ENCODE peak calls at places on chromosomes 1 and 21, in ten cellular contexts. N, O, Z, H, E, U, W, V, Y and B are unnamed samples.

GRCh38 chr1:65904681-65905083 is 112.0 kb downstream of the PDE4B start:
- DNase-seq in N (no peak), O (no peak), Z (no peak), H (peak; percentile 1), E (no peak), U (peak; percentile 71), W (no peak), V (peak; percentile 16), Y (no peak), B (peak; percentile 10)

GRCh38 chr1:235671992-235672391 is 22.4 kb upstream of the GNG4 start:
- DNase-seq in N (no peak), O (no peak), Z (no peak), H (no peak), E (no peak), U (no peak), W (no peak), V (no peak), Y (no peak), B (no peak)

GRCh38 chr1:219825355-219825754 is 103.0 kb downstream of the SLC30A10 start:
- DNase-seq in N (no peak), O (no peak), Z (no peak), H (no peak), E (no peak), U (no peak), W (no peak), V (no peak), Y (no peak), B (no peak)

GRCh38 chr1:212225416-212225815 is 59.8 kb upstream of the PPP2R5A start:
- DNase-seq in N (no peak), O (no peak), Z (no peak), H (no peak), E (no peak), U (no peak), W (no peak), V (no peak), Y (peak; percentile 5), B (no peak)

GRCh38 chr21:37412603-37413360 is 46.2 kb downstream of the DYRK1A start:
- DNase-seq in N (no peak), O (peak; percentile 55), Z (no peak), H (no peak), E (no peak), U (peak; percentile 83), W (no peak), V (peak; percentile 30), Y (peak; percentile 58), B (peak; percentile 41)

GRCh38 chr1:65949230-65949626 is 156.5 kb downstream of the PDE4B start:
- DNase-seq in N (no peak), O (no peak), Z (no peak), H (no peak), E (no peak), U (peak; percentile 20), W (no peak), V (peak; percentile 22), Y (peak; percentile 90), B (peak; percentile 18)

GRCh38 chr1:119549719-119550141 is 42.7 kb downstream of the HSD3B1 start:
- DNase-seq in N (peak; percentile 19), O (peak; percentile 44), Z (peak; percentile 65), H (peak; percentile 76), E (peak; percentile 64), U (peak; percentile 77), W (peak; percentile 40), V (peak; percentile 87), Y (peak; percentile 71), B (peak; percentile 83)

GRCh38 chr1:116909511-116910378 is at the start of gene PTGFRN:
- DNase-seq in N (peak; percentile 39), O (peak; percentile 54), Z (peak; percentile 67), H (peak; percentile 35), E (peak; percentile 80), U (peak; percentile 78), W (peak; percentile 51), V (peak; percentile 88), Y (peak; percentile 24), B (peak; percentile 75)

GRCh38 chr1:174800221-174800791 is 199.4 kb upstream of the CACYBP start:
- DNase-seq in N (no peak), O (no peak), Z (peak; percentile 6), H (peak; percentile 5), E (no peak), U (peak; percentile 39), W (no peak), V (peak; percentile 6), Y (no peak), B (peak; percentile 8)

GRCh38 chr1:82565546-82565945 is 764.8 kb downstream of the ADGRL2 start:
- DNase-seq in N (no peak), O (peak; percentile 91), Z (no peak), H (peak; percentile 82), E (no peak), U (peak; percentile 92), W (no peak), V (peak; percentile 61), Y (peak; percentile 57), B (peak; percentile 50)

GRCh38 chr1:242623118-242623517 is 98.6 kb upstream of the PLD5 start:
- DNase-seq in N (no peak), O (no peak), Z (no peak), H (no peak), E (no peak), U (no peak), W (no peak), V (no peak), Y (no peak), B (no peak)
- H3K4me3 ChIP-seq in N (no peak overlapping the region), O (no peak overlapping the region), Z (no peak overlapping the region), H (no peak overlapping the region), E (no peak overlapping the region), U (no peak overlapping the region), W (no peak overlapping the region), V (no peak overlapping the region), Y (no peak overlapping the region), B (no peak overlapping the region)

DNA sequence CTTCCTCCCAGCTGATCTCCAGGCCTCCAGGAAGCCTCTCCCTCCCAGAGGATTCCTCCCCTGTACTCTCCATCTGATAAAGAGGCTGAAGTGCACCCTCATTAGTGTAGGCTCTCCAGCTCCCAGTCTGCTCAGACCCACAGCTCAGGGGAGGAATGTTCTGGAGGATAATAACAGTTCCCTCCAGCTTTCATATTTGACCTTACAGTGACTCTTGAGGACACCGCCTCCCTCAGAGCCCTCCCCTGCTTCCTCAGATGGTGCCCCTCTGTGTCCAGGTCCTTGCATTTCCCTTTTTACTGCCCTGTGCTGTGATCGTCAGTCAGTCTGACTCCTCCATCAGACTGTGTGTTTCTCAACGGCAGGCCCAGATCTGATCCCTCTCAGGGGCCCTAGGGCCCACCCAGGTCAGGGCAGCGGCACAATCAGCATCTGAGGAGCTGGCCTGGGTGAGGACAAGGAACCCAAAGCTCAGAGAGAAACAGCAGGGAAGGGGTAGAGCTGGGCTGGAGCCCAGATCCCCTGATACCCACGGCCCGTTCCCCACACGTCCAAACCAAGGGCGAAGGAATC is 1.1 kb upstream of the SHISAL2A start:
- DNase-seq in N (no peak), O (no peak), Z (no peak), H (no peak), E (no peak), U (no peak), W (no peak), V (peak; percentile 23), Y (no peak), B (no peak)
- H3K4me3 ChIP-seq in N (no peak overlapping the region), O (no peak overlapping the region), Z (no peak overlapping the region), H (no peak overlapping the region), E (no peak overlapping the region), U (no peak overlapping the region), W (no peak overlapping the region), V (no peak overlapping the region), Y (no peak overlapping the region), B (no peak overlapping the region)

GRCh38 chr1:156387899-156388813 is 19.1 kb downstream of the RHBG start:
- DNase-seq in N (no peak), O (no peak), Z (no peak), H (no peak), E (no peak), U (peak; percentile 23), W (no peak), V (peak; percentile 8), Y (no peak), B (no peak)
- H3K4me3 ChIP-seq in N (peak overlapping the region; percentile 30), O (peak overlapping the region; percentile 33), Z (no peak overlapping the region), H (no peak overlapping the region), E (no peak overlapping the region), U (no peak overlapping the region), W (no peak overlapping the region), V (peak overlapping the region; percentile 8), Y (no peak overlapping the region), B (no peak overlapping the region)

DNA sequence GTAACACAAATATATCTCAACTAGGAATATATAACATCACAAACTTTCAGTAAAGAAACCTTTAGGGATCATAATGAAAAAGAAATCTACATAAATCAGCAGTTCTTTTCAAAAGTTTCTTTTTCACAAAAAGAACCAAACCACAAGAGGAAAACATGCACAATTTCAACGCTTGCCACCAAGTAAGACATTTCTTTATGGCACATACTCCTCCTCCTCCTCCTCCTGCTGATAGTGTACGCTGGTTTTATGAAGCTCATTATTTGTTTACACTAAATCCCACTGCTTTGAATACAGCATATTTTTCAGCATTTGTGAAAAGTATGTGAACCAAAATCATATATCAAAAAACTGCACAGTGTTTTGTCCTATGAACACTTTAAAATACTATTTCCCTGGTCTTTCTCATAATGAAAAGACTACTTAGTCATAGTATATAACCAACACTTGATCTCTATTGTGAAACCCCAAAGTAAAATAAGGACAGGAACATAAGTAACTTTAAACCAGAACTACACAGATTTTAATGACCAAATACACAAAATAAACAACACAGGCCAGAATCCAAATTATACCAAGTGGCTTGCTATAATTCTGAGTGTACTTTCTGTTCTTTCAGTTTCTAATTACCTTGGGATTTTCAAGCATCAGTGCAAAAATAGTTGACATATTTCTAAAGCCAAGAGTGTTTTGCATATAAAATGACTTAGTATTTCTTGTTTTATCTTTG is 184.2 kb downstream of the EIF4G3 start:
- DNase-seq in N (no peak), O (peak; percentile 4), Z (no peak), H (no peak), E (no peak), U (peak; percentile 55), W (peak; percentile 67), V (peak; percentile 38), Y (peak; percentile 77), B (peak; percentile 39)
- H3K4me3 ChIP-seq in N (no peak overlapping the region), O (no peak overlapping the region), Z (no peak overlapping the region), H (no peak overlapping the region), E (no peak overlapping the region), U (no peak overlapping the region), W (no peak overlapping the region), V (no peak overlapping the region), Y (no peak overlapping the region), B (no peak overlapping the region)

DNA sequence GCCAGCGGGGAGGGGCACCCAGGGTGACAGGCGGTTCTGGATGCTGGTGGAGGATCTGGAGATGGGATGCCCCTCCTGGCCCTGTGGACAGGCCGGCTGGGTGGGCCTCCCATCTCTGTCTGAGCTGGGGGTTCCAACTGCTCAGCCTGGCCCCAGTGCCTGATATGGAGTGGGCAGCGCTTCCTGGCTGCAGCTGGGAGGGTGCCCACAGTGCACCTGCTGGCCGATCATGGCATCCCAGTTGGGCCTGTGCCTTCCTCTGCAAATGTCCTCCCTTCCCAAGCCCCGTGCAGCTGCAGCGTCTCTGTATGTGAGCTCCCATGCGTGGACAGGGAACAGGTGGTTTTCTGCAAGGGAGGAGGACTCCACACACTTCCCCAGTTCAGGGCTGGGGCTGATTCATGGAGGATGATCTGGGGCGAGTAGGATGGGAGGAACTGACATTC is 2.1 kb downstream of the PFKL start:
- DNase-seq in N (no peak), O (no peak), Z (no peak), H (no peak), E (no peak), U (no peak), W (no peak), V (no peak), Y (no peak), B (no peak)
- H3K4me3 ChIP-seq in N (no peak overlapping the region), O (no peak overlapping the region), Z (no peak overlapping the region), H (no peak overlapping the region), E (no peak overlapping the region), U (no peak overlapping the region), W (no peak overlapping the region), V (no peak overlapping the region), Y (no peak overlapping the region), B (no peak overlapping the region)